ENCODE peak calls at places on chromosomes 4 and X, in six cellular contexts. One of them, this sample, is unnamed.

GRCh38 chr4:122827258-122827887 is 742 bp downstream of the FGF2 start:
- DNase-seq in breast epithelium: peak
- DNase-seq in HEK293T: peak
- DNase-seq in tibial artery: peak
- DNase-seq in CD8-positive, alpha-beta T cell: no peak
- DNase-seq in GF-D8: no peak
- DNase-seq in this sample: no peak

GRCh38 chr4:189502841-189503240 is 437.8 kb upstream of the FRG1 start:
- DNase-seq in CD8-positive, alpha-beta T cell: no peak
- DNase-seq in HEK293T: no peak
- DNase-seq in breast epithelium: no peak
- DNase-seq in GF-D8: no peak
- DNase-seq in tibial artery: no peak
- DNase-seq in this sample: no peak

GRCh38 chr4:8324640-8325239 is 55.2 kb downstream of the HTRA3 start:
- DNase-seq in HEK293T: no peak
- DNase-seq in breast epithelium: no peak
- DNase-seq in tibial artery: no peak
- DNase-seq in CD8-positive, alpha-beta T cell: no peak
- DNase-seq in GF-D8: no peak
- DNase-seq in this sample: no peak

GRCh38 chr4:41077628-41078027 is 136.7 kb downstream of the APBB2 start:
- DNase-seq in tibial artery: no peak
- DNase-seq in GF-D8: no peak
- DNase-seq in CD8-positive, alpha-beta T cell: no peak
- DNase-seq in HEK293T: no peak
- DNase-seq in breast epithelium: no peak
- DNase-seq in this sample: no peak

GRCh38 chr4:114694770-114695169 is 96.2 kb downstream of the UGT8 start:
- DNase-seq in GF-D8: no peak
- DNase-seq in CD8-positive, alpha-beta T cell: no peak
- DNase-seq in HEK293T: peak
- DNase-seq in breast epithelium: no peak
- DNase-seq in tibial artery: no peak
- DNase-seq in this sample: no peak

GRCh38 chr4:108829981-108830492 is 67.2 kb upstream of the ETNPPL start:
- DNase-seq in breast epithelium: no peak
- DNase-seq in tibial artery: no peak
- DNase-seq in CD8-positive, alpha-beta T cell: no peak
- DNase-seq in HEK293T: no peak
- DNase-seq in GF-D8: no peak
- DNase-seq in this sample: no peak

GRCh38 chrX:44937606-44938005 is 64.6 kb downstream of the KDM6A start:
- DNase-seq in GF-D8: no peak
- DNase-seq in tibial artery: no peak
- DNase-seq in HEK293T: no peak
- DNase-seq in CD8-positive, alpha-beta T cell: no peak
- DNase-seq in breast epithelium: no peak
- DNase-seq in this sample: no peak

GRCh38 chrX:39756086-39756883 is 341.5 kb downstream of the BCOR start:
- DNase-seq in tibial artery: no peak
- DNase-seq in HEK293T: no peak
- DNase-seq in CD8-positive, alpha-beta T cell: no peak
- DNase-seq in breast epithelium: no peak
- DNase-seq in GF-D8: no peak
- DNase-seq in this sample: no peak

GRCh38 chrX:111519215-111519614 is 7.8 kb downstream of the SERTM2 start:
- DNase-seq in HEK293T: no peak
- DNase-seq in GF-D8: no peak
- DNase-seq in CD8-positive, alpha-beta T cell: no peak
- DNase-seq in breast epithelium: no peak
- DNase-seq in tibial artery: no peak
- DNase-seq in this sample: no peak

GRCh38 chrX:110418857-110419249 is 60.2 kb downstream of the RTL9 start:
- DNase-seq in HEK293T: peak
- DNase-seq in GF-D8: no peak
- DNase-seq in breast epithelium: no peak
- DNase-seq in CD8-positive, alpha-beta T cell: no peak
- DNase-seq in tibial artery: no peak
- DNase-seq in this sample: no peak

GRCh38 chrX:137297167-137297566 is 263.4 kb upstream of the GPR101 start:
- DNase-seq in tibial artery: no peak
- DNase-seq in GF-D8: no peak
- DNase-seq in HEK293T: no peak
- DNase-seq in breast epithelium: no peak
- DNase-seq in CD8-positive, alpha-beta T cell: no peak
- DNase-seq in this sample: no peak

GRCh38 chr4:123555500-123556273 is 159.1 kb downstream of the SPRY1 start:
- DNase-seq in GF-D8: peak
- DNase-seq in breast epithelium: peak
- DNase-seq in CD8-positive, alpha-beta T cell: no peak
- DNase-seq in HEK293T: peak
- DNase-seq in tibial artery: peak
- DNase-seq in this sample: peak

GRCh38 chr4:125244848-125245450 is 69.8 kb upstream of the FAT4 start:
- DNase-seq in GF-D8: no peak
- DNase-seq in tibial artery: no peak
- DNase-seq in CD8-positive, alpha-beta T cell: no peak
- DNase-seq in HEK293T: no peak
- DNase-seq in breast epithelium: no peak
- DNase-seq in this sample: no peak

GRCh38 chrX:154717824-154718223 is 33.1 kb downstream of the GAB3 start:
- DNase-seq in HEK293T: peak
- DNase-seq in CD8-positive, alpha-beta T cell: no peak
- DNase-seq in tibial artery: no peak
- DNase-seq in GF-D8: peak
- DNase-seq in breast epithelium: no peak
- DNase-seq in this sample: no peak

GRCh38 chr4:76830612-76831474 is 67.1 kb downstream of the SOWAHB start:
- DNase-seq in CD8-positive, alpha-beta T cell: no peak
- DNase-seq in tibial artery: peak
- DNase-seq in breast epithelium: no peak
- DNase-seq in GF-D8: no peak
- DNase-seq in HEK293T: peak
- DNase-seq in this sample: no peak

GRCh38 chr4:41146716-41147506 is 67.4 kb downstream of the APBB2 start:
- DNase-seq in tibial artery: peak
- DNase-seq in HEK293T: no peak
- DNase-seq in breast epithelium: no peak
- DNase-seq in GF-D8: no peak
- DNase-seq in CD8-positive, alpha-beta T cell: no peak
- DNase-seq in this sample: no peak

GRCh38 chr4:40254961-40255721 is 58.3 kb downstream of the RHOH start:
- DNase-seq in breast epithelium: no peak
- DNase-seq in tibial artery: no peak
- DNase-seq in HEK293T: no peak
- DNase-seq in CD8-positive, alpha-beta T cell: no peak
- DNase-seq in GF-D8: no peak
- DNase-seq in this sample: no peak

GRCh38 chrX:1486749-1487361 is 34.1 kb upstream of the ASMTL start:
- DNase-seq in CD8-positive, alpha-beta T cell: no peak
- DNase-seq in tibial artery: no peak
- DNase-seq in HEK293T: no peak
- DNase-seq in breast epithelium: no peak
- DNase-seq in GF-D8: no peak
- DNase-seq in this sample: no peak

GRCh38 chr4:6241062-6241845 is 28.4 kb upstream of the WFS1 start:
- DNase-seq in tibial artery: peak
- DNase-seq in breast epithelium: no peak
- DNase-seq in CD8-positive, alpha-beta T cell: no peak
- DNase-seq in HEK293T: no peak
- DNase-seq in GF-D8: no peak
- DNase-seq in this sample: no peak

This sample was measured in thoracic aorta.